ENCODE peak calls at places on chromosomes 3 and 15, in seven cellular contexts. L is KG1, A is germinal center, X is NCI-H510A treated with DMSO at 0.1 percent for 48 hours, Y is nucleus accumbens, C is GM13977, H is amygdala. K is an unnamed sample.

GRCh38 chr15:50773389-50773788 is 7.9 kb upstream of the SPPL2A start:
- DNase-seq in L (no peak), A (no peak), X (no peak), Y (no peak), C (no peak), H (no peak), K (no peak)

GRCh38 chr15:99085413-99086326 is 19.2 kb upstream of the SYNM start:
- DNase-seq in L (no peak), A (no peak), X (no peak), Y (no peak), C (no peak), H (no peak), K (no peak)

GRCh38 chr3:147529551-147529950 is 120.4 kb downstream of the ZIC1 start:
- DNase-seq in L (no peak), A (no peak), X (no peak), Y (no peak), C (no peak), H (no peak), K (no peak)

GRCh38 chr3:106130384-106131084 is 261.7 kb upstream of the CBLB start:
- DNase-seq in L (no peak), A (no peak), X (no peak), Y (no peak), C (no peak), H (no peak), K (no peak)

GRCh38 chr3:183644244-183644643 is 8.8 kb downstream of the KLHL24 start:
- DNase-seq in L (no peak), A (no peak), X (no peak), Y (no peak), C (no peak), H (no peak), K (no peak)

GRCh38 chr15:49103676-49104075 is 51.7 kb downstream of the COPS2 start:
- DNase-seq in L (no peak), A (no peak), X (no peak), Y (no peak), C (no peak), H (no peak), K (no peak)

GRCh38 chr3:183844606-183845005 is 19.2 kb upstream of the MAP6D1 start:
- DNase-seq in L (no peak), A (no peak), X (no peak), Y (no peak), C (no peak), H (no peak), K (no peak)

GRCh38 chr3:56251343-56251945 is 216.8 kb downstream of the ERC2 start:
- DNase-seq in L (no peak), A (peak; percentile 29), X (peak; percentile 25), Y (no peak), C (peak; percentile 56), H (no peak), K (peak; percentile 60)

GRCh38 chr3:53079791-53080555 is 34.1 kb upstream of the SFMBT1 start:
- DNase-seq in L (no peak), A (no peak), X (no peak), Y (no peak), C (no peak), H (no peak), K (no peak)

K was measured in HAP-1.